ENCODE peak calls at places on chromosomes 13 and 19, in eight cellular contexts. T is amygdala; W is psoas muscle; D is mucosa of gallbladder; R is fibroblast of lung; L is AG04450; O is stimulated activated CD4-positive, alpha-beta T cell treated with anti-CD3 and anti-CD28 coated beads, Interleukin-12 subunit alpha, Interleukin-12 subunit beta, amount 100 ng/mL, for 24 hours; K is germinal center. E is an unnamed sample.

GRCh38 chr13:63092461-63092860 is 1676.8 kb upstream of the PCDH20 start:
- DNase-seq in T (no peak), W (no peak), D (no peak), R (no peak), L (no peak), O (no peak), K (no peak), E (no peak)

GRCh38 chr13:45162194-45162593 is 38.7 kb downstream of the KCTD4 start:
- DNase-seq in T (no peak), W (no peak), D (no peak), R (peak), L (no peak), O (no peak), K (no peak), E (no peak)

GRCh38 chr19:22634450-22634827 is 315 bp downstream of the ZNF492 start:
- DNase-seq in T (no peak), W (no peak), D (no peak), R (no peak), L (no peak), O (no peak), K (no peak), E (no peak)

GRCh38 chr13:109198585-109198984 is 569.2 kb downstream of the MYO16 start:
- DNase-seq in T (no peak), W (no peak), D (no peak), R (no peak), L (no peak), O (no peak), K (no peak), E (no peak)

GRCh38 chr19:33156354-33156753 is 24.4 kb downstream of the WDR88 start:
- DNase-seq in T (no peak), W (no peak), D (no peak), R (peak), L (no peak), O (no peak), K (no peak), E (no peak)

GRCh38 chr13:37295046-37295445 is 189.6 kb upstream of the CSNK1A1L start:
- DNase-seq in T (no peak), W (peak), D (no peak), R (no peak), L (no peak), O (no peak), K (no peak), E (no peak)

GRCh38 chr13:74465279-74465678 is 331.1 kb upstream of the KLF12 start:
- DNase-seq in T (no peak), W (no peak), D (no peak), R (no peak), L (no peak), O (no peak), K (no peak), E (no peak)

GRCh38 chr13:60143775-60144174 is 20.0 kb downstream of the DIAPH3 start:
- DNase-seq in T (no peak), W (no peak), D (no peak), R (no peak), L (no peak), O (no peak), K (no peak), E (no peak)

GRCh38 chr19:3324405-3324856 is 42.0 kb upstream of the NFIC start:
- DNase-seq in T (no peak), W (peak), D (no peak), R (no peak), L (no peak), O (peak), K (peak), E (peak)

GRCh38 chr13:97281028-97281427 is 58.9 kb downstream of the MBNL2 start:
- DNase-seq in T (no peak), W (no peak), D (no peak), R (no peak), L (no peak), O (no peak), K (no peak), E (no peak)

GRCh38 chr13:51733656-51734334 is 70.2 kb downstream of the DHRS12 start:
- DNase-seq in T (no peak), W (no peak), D (peak), R (no peak), L (no peak), O (no peak), K (no peak), E (no peak)

GRCh38 chr19:29287061-29287460 is 74.1 kb upstream of the UQCRFS1 start:
- DNase-seq in T (no peak), W (no peak), D (no peak), R (no peak), L (no peak), O (no peak), K (no peak), E (no peak)

GRCh38 chr13:37417042-37417441 is 181.5 kb downstream of the POSTN start:
- DNase-seq in T (no peak), W (no peak), D (no peak), R (peak), L (no peak), O (no peak), K (no peak), E (no peak)

GRCh38 chr13:97562962-97563361 is 129.0 kb downstream of the RAP2A start:
- DNase-seq in T (no peak), W (no peak), D (no peak), R (no peak), L (no peak), O (no peak), K (no peak), E (no peak)

GRCh38 chr13:20151016-20151415 is 9.8 kb downstream of the GJA3 start:
- DNase-seq in T (no peak), W (no peak), D (no peak), R (no peak), L (no peak), O (no peak), K (no peak), E (no peak)

GRCh38 chr19:47663435-47663910 is 49.7 kb upstream of the EHD2 start:
- DNase-seq in T (no peak), W (no peak), D (no peak), R (peak), L (peak), O (no peak), K (no peak), E (no peak)

GRCh38 chr19:7394728-7395359 is 46.1 kb downstream of the ARHGEF18 start:
- DNase-seq in T (peak), W (peak), D (peak), R (peak), L (peak), O (peak), K (peak), E (peak)

GRCh38 chr13:99059498-99060070 is 81.7 kb upstream of the DOCK9 start:
- DNase-seq in T (no peak), W (no peak), D (no peak), R (no peak), L (no peak), O (no peak), K (no peak), E (no peak)

GRCh38 chr13:65914707-65915106 is 1315.4 kb downstream of the PCDH9 start:
- DNase-seq in T (no peak), W (no peak), D (no peak), R (peak), L (peak), O (no peak), K (no peak), E (no peak)

GRCh38 chr13:75813323-75813722 is 177.2 kb downstream of the LMO7 start:
- DNase-seq in T (no peak), W (no peak), D (no peak), R (no peak), L (no peak), O (no peak), K (no peak), E (no peak)

GRCh38 chr19:46461537-46461936 is 9.8 kb downstream of the PNMA8A start:
- DNase-seq in T (no peak), W (no peak), D (no peak), R (no peak), L (no peak), O (no peak), K (no peak), E (no peak)

GRCh38 chr13:60944016-60944415 is 471.6 kb downstream of the PCDH20 start:
- DNase-seq in T (no peak), W (no peak), D (no peak), R (no peak), L (no peak), O (no peak), K (no peak), E (no peak)

GRCh38 chr13:97975851-97976550 is 22.5 kb downstream of the IPO5 start:
- DNase-seq in T (peak), W (peak), D (peak), R (peak), L (peak), O (peak), K (peak), E (peak)

GRCh38 chr19:40530091-40530901 is 46.4 kb upstream of the SHKBP1 start:
- DNase-seq in T (no peak), W (no peak), D (no peak), R (no peak), L (no peak), O (no peak), K (peak), E (no peak)

GRCh38 chr13:99086869-99087129 is 108.9 kb upstream of the DOCK9 start:
- DNase-seq in T (no peak), W (no peak), D (peak), R (peak), L (no peak), O (peak), K (no peak), E (no peak)

GRCh38 chr19:988081-988480 is 3.9 kb downstream of the WDR18 start:
- DNase-seq in T (no peak), W (no peak), D (no peak), R (no peak), L (no peak), O (no peak), K (no peak), E (no peak)

GRCh38 chr19:55149078-55150003 is at the start of gene TNNT1:
- DNase-seq in T (no peak), W (peak), D (no peak), R (no peak), L (no peak), O (no peak), K (no peak), E (no peak)

GRCh38 chr13:97627566-97627965 is 193.6 kb downstream of the RAP2A start:
- DNase-seq in T (no peak), W (peak), D (peak), R (peak), L (peak), O (no peak), K (no peak), E (peak)

GRCh38 chr13:79901336-79901735 is 420.4 kb downstream of the NDFIP2 start:
- DNase-seq in T (peak), W (no peak), D (no peak), R (peak), L (no peak), O (no peak), K (no peak), E (peak)

GRCh38 chr19:57949702-57950101 is 2.2 kb upstream of the ZNF256 start:
- DNase-seq in T (no peak), W (no peak), D (no peak), R (no peak), L (no peak), O (no peak), K (no peak), E (no peak)

GRCh38 chr19:31179471-31179852 is 169.8 kb downstream of the TSHZ3 start:
- DNase-seq in T (no peak), W (no peak), D (no peak), R (no peak), L (no peak), O (no peak), K (no peak), E (no peak)

GRCh38 chr19:6551607-6552450 is 21.0 kb downstream of the TNFSF9 start:
- DNase-seq in T (no peak), W (no peak), D (no peak), R (no peak), L (no peak), O (peak), K (peak), E (no peak)

GRCh38 chr13:24540236-24541126 is 27.9 kb upstream of the PARP4 start:
- DNase-seq in T (no peak), W (no peak), D (no peak), R (no peak), L (no peak), O (no peak), K (no peak), E (no peak)

E was measured in dorsolateral prefrontal cortex.